ENCODE peak calls at places on chromosomes 13 and 19, in nine cellular contexts. H is Panc1; X is fibroblast of lung; M is keratinocyte; L is CD8-positive, alpha-beta memory T cell; Q is psoas muscle; N is right atrium auricular region; E is AG04450; K is heart right ventricle. C is an unnamed sample. For H3K9me3, the result is how much of the 10 kb centered on the place peaks cover.

GRCh38 chr19:55161571-55162322 is 4.2 kb upstream of the TNNI3 start:
- DNase-seq in M (no peak), K (no peak), X (no peak), L (no peak), E (no peak), N (no peak), Q (no peak), H (no peak), C (no peak)

GRCh38 chr19:5990289-5990797 is 12.4 kb upstream of the RANBP3 start:
- DNase-seq in K (no peak), Q (no peak), L (no peak), H (no peak), E (no peak), M (no peak), N (no peak), X (no peak), C (no peak)

GRCh38 chr19:41995959-41996797 is 2.1 kb upstream of the ATP1A3 start:
- DNase-seq in H (no peak), L (no peak), N (no peak), E (no peak), K (no peak), M (no peak), X (no peak), Q (no peak), C (no peak)

GRCh38 chr13:44219808-44220544 is 153.6 kb upstream of the SERP2 start:
- DNase-seq in N (no peak), Q (no peak), X (peak), H (no peak), M (no peak), L (no peak), E (peak), K (no peak), C (no peak)

GRCh38 chr19:41357746-41358145 is 4.0 kb upstream of the TGFB1 start:
- DNase-seq in H (no peak), L (no peak), E (no peak), N (no peak), X (no peak), Q (no peak), K (no peak), M (no peak), C (no peak)

GRCh38 chr13:40518481-40518882 is 148.0 kb downstream of the FOXO1 start:
- DNase-seq in K (no peak), H (no peak), M (no peak), E (no peak), L (no peak), X (no peak), Q (no peak), N (no peak), C (peak)

GRCh38 chr13:48858523-48858922 is 117.2 kb upstream of the FNDC3A start:
- DNase-seq in L (no peak), E (no peak), H (no peak), Q (no peak), X (no peak), M (no peak), N (no peak), K (no peak), C (no peak)

GRCh38 chr13:102983496-102983895 is 82.7 kb downstream of the SLC10A2 start:
- DNase-seq in H (no peak), N (no peak), L (no peak), K (no peak), M (peak), X (no peak), Q (no peak), E (no peak), C (no peak)

GRCh38 chr19:10870955-10871603 is at the start of gene CARM1:
- DNase-seq in N (peak), Q (peak), M (peak), K (peak), X (peak), L (peak), H (no peak), E (peak), C (peak)

GRCh38 chr19:7395360-7395781 is 46.6 kb downstream of the ARHGEF18 start:
- DNase-seq in N (no peak), X (no peak), L (no peak), H (no peak), M (no peak), K (no peak), Q (no peak), E (no peak), C (no peak)

GRCh38 chr19:55580628-55581144 is at the start of gene ZNF579:
- DNase-seq in M (no peak), L (peak), E (peak), K (peak), H (peak), X (peak), N (peak), Q (peak), C (peak)

GRCh38 chr13:97030705-97031452 is 36.6 kb upstream of the OXGR1 start:
- DNase-seq in E (peak), Q (no peak), L (no peak), M (no peak), H (no peak), X (peak), K (no peak), N (no peak), C (no peak)

GRCh38 chr13:24127116-24127631 is 33.3 kb upstream of the SPATA13 start:
- DNase-seq in K (no peak), X (no peak), N (no peak), L (no peak), M (no peak), E (no peak), H (no peak), Q (no peak), C (no peak)

GRCh38 chr13:112940236-112940635 is 28.8 kb upstream of the MCF2L start:
- DNase-seq in K (no peak), E (no peak), X (no peak), L (no peak), M (no peak), H (no peak), N (no peak), Q (no peak), C (no peak)

GRCh38 chr19:50658438-50659317 is 9.4 kb downstream of the C19orf81 start:
- DNase-seq in Q (peak), K (peak), H (no peak), E (no peak), X (peak), M (no peak), N (no peak), L (no peak), C (peak)

GRCh38 chr13:49791753-49792549 is 531 bp downstream of the KPNA3 start:
- DNase-seq in L (peak), Q (peak), E (no peak), K (peak), H (no peak), M (no peak), X (peak), N (no peak), C (peak)

GRCh38 chr13:44396963-44397580 is 23.4 kb downstream of the SERP2 start:
- DNase-seq in N (no peak), X (peak), Q (no peak), H (no peak), K (peak), M (no peak), L (no peak), E (no peak), C (no peak)

GRCh38 chr19:3504723-3505122 is 1.4 kb upstream of the FZR1 start:
- DNase-seq in E (no peak), H (no peak), Q (no peak), N (no peak), L (no peak), K (no peak), M (no peak), X (no peak), C (no peak)

GRCh38 chr19:40594657-40595077 is 6.5 kb upstream of the LTBP4 start:
- DNase-seq in Q (no peak), K (no peak), H (no peak), E (no peak), X (no peak), M (no peak), N (no peak), L (no peak), C (no peak)

GRCh38 chr13:30832845-30833332 is 73.2 kb upstream of the MEDAG start:
- DNase-seq in Q (peak), K (peak), N (no peak), H (no peak), E (no peak), M (peak), X (no peak), L (no peak), C (no peak)

GRCh38 chr19:2575734-2576481 is 100.0 kb downstream of the GADD45B start:
- DNase-seq in N (peak), X (peak), E (peak), L (no peak), K (peak), H (no peak), M (no peak), Q (peak), C (no peak)

DNA sequence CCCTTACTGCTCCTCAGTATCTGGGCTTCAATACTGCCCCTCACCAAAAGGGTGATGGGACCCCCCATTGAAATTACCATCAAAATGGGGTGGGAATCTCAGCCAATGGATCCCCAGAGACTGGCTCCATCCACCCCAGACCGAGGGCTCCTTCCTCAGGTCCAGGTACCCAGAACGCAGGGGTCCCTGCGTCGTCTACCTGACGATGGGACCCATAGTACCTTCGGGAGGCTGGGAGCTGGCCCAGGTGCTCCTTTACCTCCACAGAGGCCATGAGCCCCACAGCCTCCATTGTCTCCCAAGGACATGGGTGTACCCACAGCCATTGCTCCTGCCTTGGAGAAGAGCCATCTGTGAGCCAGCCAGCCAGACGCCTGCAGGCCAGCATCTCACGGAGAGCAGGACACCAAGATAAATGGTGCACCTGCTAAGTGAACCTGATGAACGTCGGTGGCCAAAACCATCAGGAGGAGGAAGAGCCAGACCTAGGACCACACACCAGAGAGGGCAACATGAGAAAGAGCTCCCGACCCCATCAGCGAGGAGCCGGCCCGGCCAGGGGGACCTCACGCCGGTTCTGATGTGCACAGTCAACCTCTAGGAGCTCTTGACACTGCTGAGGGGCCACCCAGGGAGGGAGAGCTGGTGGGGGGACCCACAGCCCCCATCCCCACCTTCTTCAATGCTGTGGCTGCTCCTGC is 156.8 kb upstream of the SOX1 start:
- DNase-seq in L (no peak), N (peak), M (no peak), K (no peak), X (no peak), H (no peak), Q (no peak), E (no peak), C (no peak)
- H3K9me3 ChIP-seq in L (under half), N (under half), M (under half), K (under half), X (under half), H (under half), Q (under half), E (half or more), C (under half)

GRCh38 chr19:56947206-56947605 is 106.7 kb upstream of the PEG3 start:
- DNase-seq in K (no peak), Q (no peak), E (no peak), N (no peak), X (no peak), L (no peak), H (no peak), M (no peak), C (no peak)
- H3K9me3 ChIP-seq in K (under half), Q (under half), E (under half), N (under half), X (under half), L (under half), H (under half), M (under half), C (under half)

GRCh38 chr19:12353375-12353774 is 12.1 kb downstream of the ZNF442 start:
- DNase-seq in Q (no peak), N (no peak), E (no peak), K (no peak), L (no peak), M (no peak), H (no peak), X (no peak), C (no peak)

GRCh38 chr19:12346896-12347295 is 13.5 kb upstream of the ZNF563 start:
- DNase-seq in Q (no peak), L (no peak), X (no peak), K (no peak), M (no peak), N (no peak), E (no peak), H (no peak), C (peak)

GRCh38 chr19:12350890-12351197 is 14.6 kb downstream of the ZNF442 start:
- DNase-seq in Q (no peak), M (no peak), L (no peak), K (no peak), X (peak), H (no peak), E (no peak), N (no peak), C (no peak)

GRCh38 chr19:12345197-12345596 is 11.8 kb upstream of the ZNF563 start:
- DNase-seq in H (no peak), X (no peak), L (no peak), E (no peak), N (no peak), M (no peak), Q (no peak), K (no peak), C (no peak)

DNA sequence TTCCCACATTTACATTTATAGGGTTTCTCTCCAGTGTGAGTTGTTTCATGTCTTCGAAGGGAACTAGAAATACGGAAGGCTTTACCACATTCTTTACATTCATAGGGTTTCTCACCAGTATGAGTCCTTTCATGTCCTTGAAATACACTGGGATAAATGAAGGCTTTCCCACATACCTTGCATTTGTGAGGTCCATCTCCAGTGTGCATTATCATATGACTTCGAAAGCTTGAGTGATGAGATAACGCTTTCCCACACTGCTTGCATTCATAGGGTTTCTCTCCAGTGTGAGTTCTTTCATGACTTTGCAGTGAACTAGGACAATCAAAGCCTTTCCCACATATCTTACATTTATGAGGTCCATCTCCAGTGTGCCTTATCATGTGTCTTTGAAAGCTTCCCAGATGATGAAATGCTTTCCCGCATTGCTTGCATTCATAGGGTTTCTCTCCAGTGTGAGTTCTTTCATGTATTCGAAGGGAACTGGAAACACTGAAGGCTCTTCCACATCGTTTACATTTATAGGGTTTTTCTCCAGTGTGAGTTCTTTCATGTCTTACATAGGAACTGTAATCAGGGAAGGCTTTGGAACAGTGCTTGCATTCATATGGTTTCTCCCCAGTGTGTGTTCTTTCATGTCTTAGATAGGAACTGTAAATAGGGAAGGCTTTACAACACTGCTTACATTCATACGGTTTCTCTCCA is 15.1 kb downstream of the ZNF442 start:
- DNase-seq in E (no peak), N (no peak), Q (no peak), H (no peak), K (no peak), X (peak), L (no peak), M (no peak), C (no peak)
- H3K9me3 ChIP-seq in E (under half), N (half or more), Q (half or more), H (half or more), K (half or more), X (under half), L (under half), M (under half), C (under half)

DNA sequence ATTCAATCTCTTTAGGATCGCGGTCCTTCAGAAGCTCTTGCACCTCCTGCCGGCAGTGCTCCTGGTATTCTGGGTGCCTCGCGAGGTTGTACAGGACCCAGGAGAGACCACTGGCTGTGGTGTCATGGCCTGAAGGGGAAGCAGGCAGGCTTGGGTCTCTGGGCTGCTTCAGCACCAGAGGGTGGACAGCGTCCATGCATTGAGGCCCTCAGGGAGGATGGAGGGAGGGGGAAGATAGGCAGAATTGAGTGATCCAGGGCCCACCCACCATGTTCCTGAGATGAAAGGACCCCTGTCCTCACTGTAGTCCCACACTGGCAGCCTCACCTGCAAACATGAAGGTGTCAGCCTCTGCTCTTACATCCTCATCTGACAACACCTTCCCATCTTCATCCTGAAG is 17.9 kb upstream of the OR10H5 start:
- DNase-seq in K (no peak), X (no peak), M (no peak), E (no peak), N (no peak), L (no peak), H (no peak), Q (no peak), C (no peak)
- H3K9me3 ChIP-seq in K (under half), X (under half), M (under half), E (under half), N (under half), L (under half), H (under half), Q (under half), C (under half)

C was measured in CD4-positive, alpha-beta memory T cell.